ENCODE peak calls at places on chromosomes 7 and 10, in six cellular contexts. G is thoracic aorta; J is CD8-positive, alpha-beta T cell; D is WERI-Rb-1; R is vagina; Q is activated B cell treated with CpG ODN at 0.5 μM for 24 hours. L is an unnamed sample.

GRCh38 chr10:102959399-102959798 is 41.3 kb downstream of the CNNM2 start:
- DNase-seq in G (no peak), J (no peak), D (no peak), R (no peak), Q (no peak), L (no peak)

GRCh38 chr10:28578454-28578853 is 45.5 kb downstream of the WAC start:
- DNase-seq in G (no peak), J (no peak), D (no peak), R (no peak), Q (no peak), L (no peak)

GRCh38 chr7:42035205-42035604 is 201.8 kb downstream of the GLI3 start:
- DNase-seq in G (no peak), J (no peak), D (no peak), R (no peak), Q (no peak), L (no peak)

GRCh38 chr10:128116851-128117615 is 9.2 kb downstream of the MKI67 start:
- DNase-seq in G (no peak), J (no peak), D (no peak), R (no peak), Q (no peak), L (no peak)

GRCh38 chr7:48041665-48041995 is 6.3 kb downstream of the C7orf57 start:
- DNase-seq in G (no peak), J (no peak), D (no peak), R (no peak), Q (no peak), L (no peak)

GRCh38 chr10:70908426-70909296 is 20.3 kb upstream of the PCBD1 start:
- DNase-seq in G (no peak), J (no peak), D (no peak), R (no peak), Q (no peak), L (no peak)

GRCh38 chr7:44438851-44439250 is 51.6 kb downstream of the NUDCD3 start:
- DNase-seq in G (no peak), J (no peak), D (no peak), R (no peak), Q (no peak), L (no peak)

GRCh38 chr7:123499211-123499968 is 35.0 kb downstream of the IQUB start:
- DNase-seq in G (no peak), J (no peak), D (no peak), R (no peak), Q (no peak), L (no peak)

GRCh38 chr10:88289342-88289741 is 293.8 kb downstream of the RNLS start:
- DNase-seq in G (no peak), J (no peak), D (no peak), R (no peak), Q (no peak), L (no peak)

GRCh38 chr10:71812016-71812912 is 38.8 kb downstream of the PSAP start:
- DNase-seq in G (no peak), J (peak), D (peak), R (no peak), Q (peak), L (no peak)

GRCh38 chr7:42151309-42151708 is 85.7 kb downstream of the GLI3 start:
- DNase-seq in G (no peak), J (no peak), D (no peak), R (no peak), Q (no peak), L (no peak)

GRCh38 chr7:69732203-69732602 is 133.9 kb downstream of the AUTS2 start:
- DNase-seq in G (no peak), J (no peak), D (no peak), R (no peak), Q (no peak), L (no peak)

GRCh38 chr10:97851341-97852001 is 1.8 kb downstream of the GOLGA7B start:
- DNase-seq in G (no peak), J (no peak), D (no peak), R (no peak), Q (no peak), L (no peak)

GRCh38 chr7:156192921-156193320 is 380.7 kb upstream of the SHH start:
- DNase-seq in G (no peak), J (no peak), D (no peak), R (no peak), Q (no peak), L (no peak)

GRCh38 chr7:112001089-112001826 is 204.9 kb downstream of the DOCK4 start:
- DNase-seq in G (no peak), J (no peak), D (no peak), R (no peak), Q (no peak), L (no peak)

GRCh38 chr10:36446873-36447272 is 678.5 kb upstream of the ANKRD30A start:
- DNase-seq in G (no peak), J (no peak), D (no peak), R (no peak), Q (no peak), L (no peak)

GRCh38 chr7:138440460-138440859 is 19.6 kb upstream of the TRIM24 start:
- DNase-seq in G (no peak), J (no peak), D (no peak), R (no peak), Q (no peak), L (no peak)

GRCh38 chr10:122567056-122567660 is 6.6 kb downstream of the DMBT1 start:
- DNase-seq in G (no peak), J (no peak), D (peak), R (no peak), Q (no peak), L (no peak)

GRCh38 chr10:84333864-84334451 is 5.6 kb downstream of the CCSER2 start:
- DNase-seq in G (no peak), J (peak), D (no peak), R (no peak), Q (no peak), L (no peak)

GRCh38 chr10:688621-689426 is 644 bp downstream of the DIP2C start:
- DNase-seq in G (no peak), J (no peak), D (peak), R (no peak), Q (no peak), L (no peak)

GRCh38 chr7:45082831-45083331 is 5.9 kb downstream of the NACAD start:
- DNase-seq in G (no peak), J (no peak), D (no peak), R (no peak), Q (no peak), L (no peak)

GRCh38 chr7:156661637-156662036 is 21.1 kb downstream of the RNF32 start:
- DNase-seq in G (no peak), J (no peak), D (no peak), R (no peak), Q (no peak), L (no peak)

GRCh38 chr10:28710227-28710889 is 33.0 kb downstream of the BAMBI start:
- DNase-seq in G (no peak), J (no peak), D (no peak), R (no peak), Q (no peak), L (no peak)

GRCh38 chr7:156158213-156158612 is 345.9 kb upstream of the SHH start:
- DNase-seq in G (no peak), J (no peak), D (no peak), R (peak), Q (no peak), L (no peak)

GRCh38 chr7:149196151-149196704 is 882 bp downstream of the ZNF282 start:
- DNase-seq in G (no peak), J (peak), D (no peak), R (no peak), Q (peak), L (no peak)

GRCh38 chr7:123070702-123071286 is 75.3 kb upstream of the TAS2R16 start:
- DNase-seq in G (no peak), J (no peak), D (no peak), R (no peak), Q (no peak), L (no peak)

GRCh38 chr7:27254625-27255024 is 12.0 kb downstream of the EVX1 start:
- DNase-seq in G (no peak), J (no peak), D (no peak), R (no peak), Q (no peak), L (no peak)

GRCh38 chr7:2921748-2922147 is 77.6 kb upstream of the GNA12 start:
- DNase-seq in G (no peak), J (no peak), D (no peak), R (no peak), Q (no peak), L (no peak)
- TF ChIP-seq CTCF in G (no peak), J (no peak), D (peak), R (no peak), Q (no peak), L (no peak)

GRCh38 chr10:89555688-89556445 is 20.5 kb upstream of the SLC16A12 start:
- DNase-seq in G (no peak), J (no peak), D (no peak), R (no peak), Q (no peak), L (no peak)
- TF ChIP-seq CTCF in G (no peak), J (no peak), D (no peak), R (no peak), Q (no peak), L (no peak)

GRCh38 chr7:98300595-98301372 is 19.3 kb downstream of the BRI3 start:
- DNase-seq in G (no peak), J (no peak), D (no peak), R (no peak), Q (no peak), L (no peak)

GRCh38 chr7:98305951-98306535 is 24.6 kb downstream of the BRI3 start:
- DNase-seq in G (no peak), J (no peak), D (no peak), R (no peak), Q (no peak), L (no peak)

GRCh38 chr7:98303906-98304305 is 22.4 kb downstream of the BRI3 start:
- DNase-seq in G (no peak), J (no peak), D (no peak), R (no peak), Q (no peak), L (no peak)

GRCh38 chr7:98301693-98302470 is 20.4 kb downstream of the BRI3 start:
- DNase-seq in G (no peak), J (no peak), D (no peak), R (no peak), Q (no peak), L (no peak)

GRCh38 chr7:98303176-98303865 is 21.8 kb downstream of the BRI3 start:
- DNase-seq in G (no peak), J (no peak), D (no peak), R (no peak), Q (no peak), L (no peak)
- TF ChIP-seq CTCF in G (no peak), J (no peak), D (no peak), R (no peak), Q (no peak), L (no peak)

GRCh38 chr7:143287935-143288826 is at the start of gene CASP2:
- DNase-seq in G (peak), J (peak), D (peak), R (peak), Q (peak), L (peak)
- TF ChIP-seq CTCF in G (peak), J (peak), D (no peak), R (no peak), Q (no peak), L (no peak)

GRCh38 chr7:73971701-73972341 is 56.2 kb upstream of the ELN start:
- DNase-seq in G (no peak), J (peak), D (no peak), R (no peak), Q (no peak), L (no peak)

GRCh38 chr7:73969991-73970390 is 58.0 kb upstream of the ELN start:
- DNase-seq in G (no peak), J (no peak), D (no peak), R (no peak), Q (no peak), L (no peak)

GRCh38 chr7:73972614-73973013 is 55.4 kb upstream of the ELN start:
- DNase-seq in G (no peak), J (peak), D (no peak), R (no peak), Q (no peak), L (no peak)

GRCh38 chr7:73970801-73971229 is 57.2 kb upstream of the ELN start:
- DNase-seq in G (no peak), J (no peak), D (no peak), R (no peak), Q (no peak), L (no peak)

GRCh38 chr7:73971315-73971700 is 56.7 kb upstream of the ELN start:
- DNase-seq in G (no peak), J (no peak), D (no peak), R (no peak), Q (no peak), L (no peak)
- TF ChIP-seq CTCF in G (no peak), J (no peak), D (no peak), R (no peak), Q (no peak), L (no peak)

DNA sequence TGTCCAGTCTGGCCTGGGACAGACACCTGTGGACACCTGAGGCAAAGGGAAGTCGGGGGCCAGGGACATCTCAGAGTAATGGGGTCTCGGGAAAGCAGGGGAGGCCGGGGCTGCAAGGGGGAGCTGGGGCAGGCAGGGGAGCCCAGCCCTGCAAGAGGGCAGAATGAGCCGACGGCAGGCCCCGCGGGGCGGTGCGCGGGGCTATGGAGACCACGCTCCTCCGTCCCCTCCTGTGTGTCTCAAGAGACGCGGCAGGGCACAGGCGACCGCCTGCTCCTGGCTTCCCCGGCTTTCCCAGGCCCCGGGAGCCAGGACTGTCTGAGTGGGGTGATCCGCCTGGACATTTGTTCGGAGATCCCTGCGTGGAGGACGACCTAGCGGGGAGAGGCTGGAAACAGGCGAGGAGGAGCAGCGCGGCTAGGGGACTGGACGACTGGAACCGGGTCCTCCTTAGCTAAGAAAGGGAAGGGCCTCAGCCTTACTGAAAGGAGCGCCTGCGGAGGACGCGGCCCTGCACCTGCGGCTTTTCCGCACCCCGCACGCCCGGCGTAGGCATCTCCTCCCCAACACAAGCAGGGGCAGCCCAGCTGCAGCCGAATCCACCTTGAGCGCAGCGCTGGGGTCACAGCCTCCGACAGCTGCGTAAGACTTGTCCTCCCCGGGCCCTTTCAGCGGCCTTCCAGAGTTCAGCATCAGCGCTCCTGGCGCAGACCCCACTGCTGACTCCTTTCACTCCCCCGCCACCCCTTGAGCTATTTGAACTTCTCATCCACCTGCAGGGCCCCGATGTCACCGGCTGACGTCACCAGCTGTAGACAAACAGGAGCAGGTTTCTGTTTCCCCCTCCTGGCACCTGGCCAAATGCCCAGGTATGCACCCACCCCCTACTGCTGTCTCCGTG is 176.4 kb downstream of the ZNF248 start:
- DNase-seq in G (no peak), J (no peak), D (no peak), R (no peak), Q (no peak), L (no peak)
- TF ChIP-seq CTCF in G (no peak), J (no peak), D (no peak), R (no peak), Q (no peak), L (no peak)

DNA sequence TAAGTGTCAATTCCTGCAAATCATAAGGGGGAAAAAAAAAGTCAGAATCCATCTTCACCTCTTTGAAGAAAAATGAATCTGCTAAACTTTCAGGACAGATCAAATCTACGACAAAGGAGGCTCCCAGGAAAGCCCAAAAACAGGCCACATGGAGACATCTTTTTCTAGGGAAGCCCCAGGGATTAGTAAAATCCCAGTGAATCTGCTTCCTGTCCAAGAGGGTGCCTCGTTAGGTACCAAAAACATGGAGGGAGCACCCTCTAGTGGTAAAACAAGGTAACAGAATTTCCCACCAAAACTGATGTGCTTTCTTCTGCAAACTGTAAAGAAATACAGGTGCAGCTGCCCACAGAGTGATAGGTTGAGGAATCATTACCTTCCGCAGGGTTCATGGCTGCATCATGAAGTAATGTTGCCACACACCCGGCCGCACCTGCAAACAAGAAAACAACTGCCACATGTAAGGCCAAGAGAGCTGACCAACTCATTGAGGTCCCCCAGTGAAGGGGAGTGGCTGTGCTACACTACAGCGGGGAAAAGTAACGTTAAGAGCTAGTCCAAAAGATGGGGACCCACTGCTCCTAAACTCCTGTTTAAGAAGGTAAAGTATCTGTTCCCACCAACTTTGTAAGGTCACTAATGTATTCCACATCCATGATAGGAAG is 7.9 kb downstream of the SLC25A28 start:
- DNase-seq in G (no peak), J (no peak), D (peak), R (no peak), Q (peak), L (no peak)
- TF ChIP-seq CTCF in G (peak), J (peak), D (peak), R (peak), Q (peak), L (peak)

GRCh38 chr7:30743371-30744074 is 8.4 kb upstream of the INMT start:
- DNase-seq in G (no peak), J (no peak), D (peak), R (no peak), Q (no peak), L (no peak)
- TF ChIP-seq CTCF in G (no peak), J (no peak), D (peak), R (no peak), Q (no peak), L (no peak)

GRCh38 chr7:102464577-102465280 is at the start of the genes ALKBH4 and LRWD1:
- DNase-seq in G (peak), J (peak), D (peak), R (no peak), Q (peak), L (peak)
- TF ChIP-seq CTCF in G (peak), J (no peak), D (peak), R (peak), Q (no peak), L (no peak)

GRCh38 chr10:118546479-118546878 is 49.0 kb downstream of the PRLHR start:
- DNase-seq in G (no peak), J (no peak), D (no peak), R (peak), Q (no peak), L (no peak)

GRCh38 chr10:118542789-118543188 is 52.7 kb downstream of the PRLHR start:
- DNase-seq in G (no peak), J (no peak), D (no peak), R (peak), Q (no peak), L (no peak)

GRCh38 chr10:118545381-118545780 is 50.1 kb downstream of the PRLHR start:
- DNase-seq in G (no peak), J (no peak), D (no peak), R (peak), Q (no peak), L (no peak)

GRCh38 chr10:118543714-118544400 is 51.6 kb downstream of the PRLHR start:
- DNase-seq in G (no peak), J (no peak), D (peak), R (peak), Q (no peak), L (no peak)

DNA sequence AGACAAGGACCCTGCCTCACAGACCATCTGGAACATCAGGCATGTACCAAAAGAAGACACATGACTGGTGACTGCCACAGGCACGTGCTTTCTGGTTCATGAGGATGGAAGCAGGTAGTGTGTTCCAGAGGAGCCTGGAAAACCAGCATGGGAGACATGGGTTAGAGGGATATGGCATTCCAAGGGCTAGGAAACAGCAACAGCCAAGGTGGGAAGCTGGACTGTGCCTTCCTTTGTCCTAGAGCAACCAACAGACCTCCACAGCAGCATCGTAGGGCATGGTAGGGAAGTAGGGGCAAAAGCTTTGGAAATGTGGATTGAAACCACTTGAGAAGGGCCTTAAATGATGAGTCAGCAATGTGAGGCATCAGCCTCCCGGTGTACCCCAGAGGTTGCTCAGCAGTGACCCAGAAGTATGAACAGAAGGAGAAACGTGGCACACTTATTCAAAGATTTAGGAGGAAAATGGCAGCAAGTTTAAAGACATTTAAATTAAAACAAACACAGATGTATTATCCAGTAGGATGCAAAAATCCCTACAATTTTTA is 51.0 kb downstream of the PRLHR start:
- DNase-seq in G (no peak), J (no peak), D (no peak), R (peak), Q (no peak), L (no peak)
- TF ChIP-seq CTCF in G (no peak), J (no peak), D (no peak), R (no peak), Q (no peak), L (no peak)

L was measured in omental fat pad.